ENCODE peak calls at places on chromosomes 13 and 19, in nine cellular contexts. U, V, Z, K, R, E, M, N and T are unnamed samples.

GRCh38 chr13:25085125-25085742 is 10.7 kb upstream of the PABPC3 start:
- DNase-seq in U (no peak), V (no peak), Z (peak), K (peak), R (no peak), E (no peak), M (no peak), N (no peak), T (peak)

GRCh38 chr19:58044391-58044790 is 10.6 kb downstream of the ZSCAN1 start:
- DNase-seq in U (no peak), V (no peak), Z (no peak), K (no peak), R (no peak), E (no peak), M (no peak), N (no peak), T (no peak)

GRCh38 chr19:35977446-35978222 is 17.4 kb upstream of the SDHAF1 start:
- DNase-seq in U (no peak), V (no peak), Z (no peak), K (no peak), R (no peak), E (no peak), M (no peak), N (no peak), T (peak)

GRCh38 chr13:44106231-44107152 is 226.8 kb downstream of the LACC1 start:
- DNase-seq in U (no peak), V (no peak), Z (peak), K (no peak), R (no peak), E (no peak), M (no peak), N (no peak), T (no peak)

GRCh38 chr13:79541426-79542049 is 60.6 kb downstream of the NDFIP2 start:
- DNase-seq in U (no peak), V (no peak), Z (peak), K (peak), R (no peak), E (no peak), M (no peak), N (peak), T (peak)

GRCh38 chr13:19940106-19940505 is 18.4 kb upstream of the ZMYM2 start:
- DNase-seq in U (no peak), V (no peak), Z (no peak), K (no peak), R (no peak), E (no peak), M (no peak), N (no peak), T (peak)

GRCh38 chr13:113275387-113275786 is 21.7 kb upstream of the LAMP1 start:
- DNase-seq in U (no peak), V (peak), Z (peak), K (no peak), R (no peak), E (peak), M (peak), N (no peak), T (peak)

GRCh38 chr19:46786236-46787039 is 2.0 kb downstream of the SLC1A5 start:
- DNase-seq in U (peak), V (peak), Z (peak), K (peak), R (peak), E (peak), M (peak), N (peak), T (peak)

GRCh38 chr19:483332-484072 is 12.8 kb upstream of the MADCAM1 start:
- DNase-seq in U (no peak), V (no peak), Z (no peak), K (no peak), R (no peak), E (no peak), M (no peak), N (no peak), T (no peak)

GRCh38 chr13:100818706-100819105 is 144.1 kb upstream of the TMTC4 start:
- DNase-seq in U (no peak), V (no peak), Z (no peak), K (peak), R (peak), E (no peak), M (no peak), N (no peak), T (no peak)